ENCODE peak calls at places on chromosome 6, in five cellular contexts. A is breast epithelium, L is transverse colon, D is K562, E is SK-N-SH. M is an unnamed sample. For H3K4me1, the result is how much of the 10 kb centered on the place peaks cover.

GRCh38 chr6:160349837-160350236 is 1.7 kb downstream of the SLC22A3 start:
- DNase-seq in E (no peak), L (peak), A (no peak), D (no peak), M (no peak)

GRCh38 chr6:56906752-56907151 is 48.2 kb upstream of the BEND6 start:
- DNase-seq in A (no peak), E (no peak), L (no peak), D (no peak), M (no peak)

GRCh38 chr6:113290684-113291083 is 566.5 kb upstream of the MARCKS start:
- DNase-seq in E (no peak), L (no peak), D (no peak), A (no peak), M (no peak)

GRCh38 chr6:77551135-77551534 is 87.8 kb upstream of the HTR1B start:
- DNase-seq in D (no peak), E (no peak), L (no peak), A (no peak), M (no peak)

GRCh38 chr6:161817881-161818280 is 544.0 kb upstream of the AGPAT4 start:
- DNase-seq in E (no peak), L (no peak), A (no peak), D (no peak), M (no peak)

GRCh38 chr6:126422912-126423311 is 83.0 kb downstream of the CENPW start:
- DNase-seq in L (no peak), A (no peak), E (no peak), D (no peak), M (no peak)

GRCh38 chr6:159042003-159042823 is 2.6 kb downstream of the TAGAP start:
- DNase-seq in L (peak), E (peak), A (peak), D (peak), M (peak)

GRCh38 chr6:22447862-22448261 is 121.5 kb upstream of the HDGFL1 start:
- DNase-seq in A (no peak), D (no peak), L (no peak), E (no peak), M (no peak)

GRCh38 chr6:3205913-3206312 is 21.5 kb downstream of the TUBB2B start:
- DNase-seq in L (no peak), D (no peak), E (no peak), A (no peak), M (no peak)

GRCh38 chr6:29628419-29629281 is 4.3 kb downstream of the GABBR1 start:
- DNase-seq in E (peak), L (peak), D (peak), A (peak), M (peak)

GRCh38 chr6:137799950-137800568 is 67.0 kb upstream of the TNFAIP3 start:
- DNase-seq in A (no peak), D (peak), L (peak), E (peak), M (no peak)

GRCh38 chr6:33851959-33852358 is 48.2 kb upstream of the MLN start:
- DNase-seq in L (peak), E (no peak), A (no peak), D (peak), M (no peak)

GRCh38 chr6:148472495-148473105 is 130.0 kb downstream of the SASH1 start:
- DNase-seq in E (no peak), L (no peak), D (no peak), A (no peak), M (no peak)

GRCh38 chr6:136511921-136512320 is 38.3 kb downstream of the MAP7 start:
- DNase-seq in A (no peak), D (no peak), L (no peak), E (no peak), M (peak)

GRCh38 chr6:49462071-49462470 is 982 bp downstream of the MMUT start:
- DNase-seq in D (no peak), L (no peak), E (no peak), A (no peak), M (no peak)

GRCh38 chr6:113219783-113220182 is 637.4 kb upstream of the MARCKS start:
- DNase-seq in E (no peak), D (no peak), L (no peak), A (no peak), M (no peak)

GRCh38 chr6:2768125-2768524 is 2.9 kb downstream of the WRNIP1 start:
- DNase-seq in D (no peak), E (no peak), A (no peak), L (no peak), M (no peak)

GRCh38 chr6:37209461-37210205 is 39.7 kb downstream of the PIM1 start:
- DNase-seq in A (no peak), E (no peak), L (no peak), D (no peak), M (no peak)

GRCh38 chr6:27332692-27333641 is 20.9 kb upstream of the POM121L2 start:
- DNase-seq in A (no peak), D (peak), E (peak), L (no peak), M (no peak)

GRCh38 chr6:18350271-18350670 is 36.9 kb upstream of the RNF144B start:
- DNase-seq in A (peak), L (no peak), E (no peak), D (no peak), M (no peak)

GRCh38 chr6:159203304-159204005 is 34.3 kb downstream of the FNDC1 start:
- DNase-seq in E (no peak), D (no peak), L (no peak), A (no peak), M (no peak)

GRCh38 chr6:141394565-141395051 is 738.1 kb upstream of the GJE1 start:
- DNase-seq in D (no peak), A (no peak), L (no peak), E (no peak), M (no peak)

GRCh38 chr6:131652472-131652871 is 15.4 kb downstream of the ENPP3 start:
- DNase-seq in D (no peak), E (no peak), A (no peak), L (peak), M (no peak)

GRCh38 chr6:18632670-18633410 is 245.7 kb downstream of the RNF144B start:
- DNase-seq in L (no peak), D (no peak), E (no peak), A (no peak), M (no peak)

GRCh38 chr6:139545474-139546116 is 171.1 kb upstream of the CITED2 start:
- DNase-seq in D (no peak), A (no peak), E (no peak), L (no peak), M (no peak)

GRCh38 chr6:92840246-92840930 is 579.0 kb downstream of the EPHA7 start:
- DNase-seq in E (no peak), D (no peak), L (no peak), A (no peak), M (no peak)

GRCh38 chr6:130583268-130583667 is 217.5 kb downstream of the TMEM200A start:
- DNase-seq in A (no peak), L (no peak), D (no peak), E (no peak), M (no peak)

GRCh38 chr6:129753422-129753821 is 43.4 kb upstream of the ARHGAP18 start:
- DNase-seq in E (no peak), D (no peak), A (no peak), L (no peak), M (no peak)

GRCh38 chr6:22497299-22497698 is 72.1 kb upstream of the HDGFL1 start:
- DNase-seq in D (no peak), L (no peak), A (no peak), E (no peak), M (no peak)

GRCh38 chr6:85113934-85114582 is 335.8 kb upstream of the NT5E start:
- DNase-seq in L (no peak), A (no peak), D (no peak), E (no peak), M (no peak)

GRCh38 chr6:82205793-82206425 is 41.6 kb downstream of the IBTK start:
- DNase-seq in E (peak), A (no peak), L (no peak), D (peak), M (no peak)

GRCh38 chr6:107653861-107654394 is 164.0 kb downstream of the SOBP start:
- DNase-seq in D (no peak), L (no peak), E (no peak), A (no peak), M (no peak)

GRCh38 chr6:2275207-2275891 is 29.9 kb upstream of the GMDS start:
- DNase-seq in E (no peak), D (no peak), L (no peak), A (no peak), M (no peak)

GRCh38 chr6:15158821-15159619 is 86.8 kb upstream of the JARID2 start:
- DNase-seq in E (no peak), A (no peak), L (no peak), D (no peak), M (no peak)

GRCh38 chr6:28648035-28648877 is 122.6 kb downstream of the GPX5 start:
- DNase-seq in E (peak), A (no peak), L (no peak), D (peak), M (no peak)

GRCh38 chr6:83057705-83058321 is 7.8 kb downstream of the UBE3D start:
- DNase-seq in L (peak), D (peak), A (no peak), E (peak), M (no peak)

GRCh38 chr6:137216875-137217553 is 2.2 kb downstream of the IFNGR1 start:
- DNase-seq in L (no peak), E (no peak), A (no peak), D (no peak), M (peak)

GRCh38 chr6:150557043-150557599 is 42.6 kb upstream of the PLEKHG1 start:
- DNase-seq in D (no peak), L (no peak), A (no peak), E (no peak), M (no peak)

GRCh38 chr6:73738367-73739028 is 42.5 kb downstream of the CD109 start:
- DNase-seq in E (no peak), A (no peak), L (no peak), D (no peak), M (no peak)

GRCh38 chr6:144066745-144067484 is 28.5 kb downstream of the SF3B5 start:
- DNase-seq in L (no peak), A (no peak), E (no peak), D (no peak), M (no peak)
- TF ChIP-seq POLR2AphosphoS5 in L (no peak), A (no peak), E (no peak), D (no peak), M (no peak)

DNA sequence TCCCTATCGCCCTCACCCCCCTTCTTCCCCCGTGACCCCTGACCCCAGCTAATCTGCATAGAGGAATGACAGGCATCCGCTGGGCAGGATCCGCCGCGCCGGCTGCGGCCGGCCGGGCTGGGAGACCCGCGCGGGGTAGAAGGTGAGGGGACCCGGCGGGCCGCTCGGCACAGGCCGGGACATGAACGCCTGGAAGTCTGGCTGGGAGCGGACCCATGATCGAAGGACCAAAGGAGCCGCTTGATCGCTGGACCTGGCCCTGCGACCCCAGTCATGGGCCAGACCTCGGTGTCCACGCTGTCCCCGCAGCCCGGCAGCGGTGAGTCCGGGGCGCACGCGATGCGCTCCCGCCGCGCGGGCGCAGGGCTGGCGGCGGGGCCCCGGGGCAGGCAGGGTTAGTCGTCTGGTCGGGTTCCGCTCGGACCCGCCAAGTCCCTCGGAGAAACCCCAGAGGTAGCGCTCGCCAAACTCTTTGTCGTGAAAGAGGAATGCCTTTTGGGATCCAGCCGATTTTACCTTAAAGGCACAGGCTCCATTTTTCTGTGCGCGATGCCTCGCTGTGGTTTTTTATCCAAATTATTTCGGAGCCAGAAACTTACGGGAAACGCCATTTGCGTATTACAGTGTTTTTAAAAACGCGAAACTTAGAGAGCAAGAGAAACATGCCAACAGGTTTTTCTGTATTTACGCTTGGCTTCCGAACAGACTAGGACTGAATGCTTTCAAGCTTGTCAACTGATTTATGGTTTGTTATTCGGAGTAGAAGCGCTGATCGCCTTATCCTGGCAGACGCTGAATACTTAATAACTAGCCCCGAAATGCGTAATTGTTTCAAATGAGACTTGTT is at the start of gene PHACTR2:
- DNase-seq in A (peak), L (peak), D (peak), E (peak), M (peak)
- H3K4me1 ChIP-seq in A (under half), L (under half), D (under half), E (under half), M (under half)

GRCh38 chr6:43172127-43173007 is 1.3 kb downstream of the SRF start:
- DNase-seq in L (peak), E (peak), D (peak), A (peak), M (peak)
- TF ChIP-seq POLR2AphosphoS5 in L (no peak), E (no peak), D (no peak), A (no peak), M (no peak)

GRCh38 chr6:105429676-105430075 is 26.8 kb upstream of the PREP start:
- DNase-seq in A (no peak), D (no peak), E (no peak), L (no peak), M (no peak)
- H3K4me1 ChIP-seq in A (under half), D (under half), E (under half), L (under half), M (under half)

DNA sequence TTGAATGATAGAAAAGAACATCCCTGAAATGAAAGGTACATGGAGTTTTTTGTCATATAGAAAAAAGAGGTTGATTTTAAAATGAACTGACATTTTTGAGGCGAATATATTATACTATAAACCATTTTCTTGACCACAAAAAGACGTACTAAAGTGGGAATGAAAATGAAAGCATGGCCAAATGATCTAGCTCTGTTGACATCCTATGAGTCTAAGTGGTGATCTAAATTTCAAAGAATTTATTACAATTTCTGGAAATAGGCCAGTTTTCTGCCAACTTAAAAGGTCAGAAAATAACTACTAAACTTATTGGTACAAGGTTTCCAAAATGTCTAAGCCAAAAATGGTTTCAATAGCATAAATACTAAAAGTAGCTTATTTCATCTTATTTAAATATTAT is 536.8 kb downstream of the EYS start:
- DNase-seq in E (no peak), L (no peak), D (no peak), A (no peak), M (no peak)
- TF ChIP-seq POLR2AphosphoS5 in E (no peak), L (no peak), D (no peak), A (no peak), M (no peak)